ENCODE peak calls at places on chromosomes 1 and 21, in four cellular contexts. W, B, I and C are unnamed samples.

GRCh38 chr1:27968692-27969091 is 8.9 kb downstream of the XKR8 start:
- DNase-seq in W (no peak), B (no peak), I (no peak), C (no peak)

GRCh38 chr21:46095106-46095719 is 2.7 kb upstream of the COL6A2 start:
- DNase-seq in W (no peak), B (no peak), I (no peak), C (no peak)

GRCh38 chr1:57369889-57370288 is 54.0 kb downstream of the DAB1 start:
- DNase-seq in W (no peak), B (no peak), I (no peak), C (no peak)

GRCh38 chr1:156625436-156626078 is 6.3 kb downstream of the HAPLN2 start:
- DNase-seq in W (peak), B (no peak), I (no peak), C (peak)

GRCh38 chr1:228091084-228091483 is 8.6 kb downstream of the ARF1 start:
- DNase-seq in W (no peak), B (no peak), I (no peak), C (no peak)

GRCh38 chr1:114227059-114227458 is 73.4 kb upstream of the SYT6 start:
- DNase-seq in W (no peak), B (no peak), I (no peak), C (no peak)

GRCh38 chr1:165695011-165695410 is 3.4 kb downstream of the ALDH9A1 start:
- DNase-seq in W (no peak), B (no peak), I (no peak), C (no peak)

GRCh38 chr1:110056284-110056680 is 14.2 kb downstream of the ALX3 start:
- DNase-seq in W (no peak), B (no peak), I (no peak), C (no peak)

GRCh38 chr21:21019681-21020080 is 21.5 kb downstream of the NCAM2 start:
- DNase-seq in W (no peak), B (no peak), I (no peak), C (no peak)

GRCh38 chr1:227298532-227299174 is 19.6 kb downstream of the CDC42BPA start:
- DNase-seq in W (no peak), B (no peak), I (no peak), C (no peak)

GRCh38 chr1:100455478-100456072 is 82.4 kb upstream of the GPR88 start:
- DNase-seq in W (no peak), B (no peak), I (no peak), C (no peak)

GRCh38 chr1:177442580-177442979 is 271.8 kb downstream of the BRINP2 start:
- DNase-seq in W (no peak), B (no peak), I (no peak), C (no peak)

GRCh38 chr1:170545476-170545875 is 13.5 kb downstream of the GORAB start:
- DNase-seq in W (no peak), B (no peak), I (no peak), C (no peak)

GRCh38 chr1:243680861-243681260 is 169.2 kb downstream of the AKT3 start:
- DNase-seq in W (no peak), B (no peak), I (no peak), C (no peak)

GRCh38 chr1:151062738-151063371 is 2.7 kb downstream of the MLLT11 start:
- DNase-seq in W (no peak), B (no peak), I (no peak), C (no peak)

GRCh38 chr1:156486421-156487344 is 13.9 kb downstream of the MEF2D start:
- DNase-seq in W (peak), B (no peak), I (no peak), C (no peak)

GRCh38 chr21:34342476-34342875 is 21.3 kb upstream of the KCNE2 start:
- DNase-seq in W (no peak), B (no peak), I (no peak), C (no peak)

GRCh38 chr1:37795340-37796110 is 1.9 kb downstream of the MANEAL start:
- DNase-seq in W (peak), B (no peak), I (no peak), C (peak)

GRCh38 chr1:78483903-78484302 is 6.9 kb upstream of the PTGFR start:
- DNase-seq in W (no peak), B (no peak), I (no peak), C (peak)

GRCh38 chr1:9111957-9112356 is 16.9 kb downstream of the GPR157 start:
- DNase-seq in W (no peak), B (no peak), I (peak), C (no peak)

GRCh38 chr1:185561629-185562028 is 172.6 kb upstream of the HMCN1 start:
- DNase-seq in W (no peak), B (no peak), I (no peak), C (no peak)

GRCh38 chr1:215290018-215290417 is 207.5 kb downstream of the KCNK2 start:
- DNase-seq in W (no peak), B (no peak), I (no peak), C (no peak)

GRCh38 chr1:242546849-242547724 is 22.6 kb upstream of the PLD5 start:
- DNase-seq in W (no peak), B (no peak), I (no peak), C (no peak)

GRCh38 chr1:48048064-48048463 is 50.9 kb upstream of the TRABD2B start:
- DNase-seq in W (no peak), B (no peak), I (no peak), C (no peak)

GRCh38 chr1:156892190-156893047 is 1.1 kb upstream of the PEAR1 start:
- DNase-seq in W (peak), B (no peak), I (peak), C (peak)

GRCh38 chr1:92461364-92462097 is 25.2 kb downstream of the GFI1 start:
- DNase-seq in W (no peak), B (no peak), I (peak), C (no peak)

GRCh38 chr21:34579411-34579810 is 35.5 kb downstream of the RCAN1 start:
- DNase-seq in W (no peak), B (no peak), I (no peak), C (no peak)

GRCh38 chr1:942864-943533 is 16.1 kb downstream of the NOC2L start:
- DNase-seq in W (peak), B (no peak), I (no peak), C (no peak)

GRCh38 chr1:66436378-66437135 is 97.4 kb upstream of the SGIP1 start:
- DNase-seq in W (no peak), B (peak), I (no peak), C (no peak)

GRCh38 chr1:98001764-98002163 is 80.9 kb upstream of the DPYD start:
- DNase-seq in W (no peak), B (no peak), I (no peak), C (no peak)

GRCh38 chr1:27044613-27045091 is 32.0 kb upstream of the TENT5B start:
- DNase-seq in W (peak), B (peak), I (peak), C (peak)

GRCh38 chr1:208821939-208822338 is 577.8 kb upstream of the PLXNA2 start:
- DNase-seq in W (no peak), B (no peak), I (no peak), C (no peak)

GRCh38 chr1:86409416-86410021 is 13.4 kb upstream of the ODF2L start:
- DNase-seq in W (peak), B (no peak), I (peak), C (no peak)

GRCh38 chr1:26094076-26094669 is 17.5 kb upstream of the PDIK1L start:
- DNase-seq in W (peak), B (no peak), I (no peak), C (no peak)

GRCh38 chr1:71014110-71014509 is 33.5 kb downstream of the PTGER3 start:
- DNase-seq in W (no peak), B (no peak), I (no peak), C (no peak)

DNA sequence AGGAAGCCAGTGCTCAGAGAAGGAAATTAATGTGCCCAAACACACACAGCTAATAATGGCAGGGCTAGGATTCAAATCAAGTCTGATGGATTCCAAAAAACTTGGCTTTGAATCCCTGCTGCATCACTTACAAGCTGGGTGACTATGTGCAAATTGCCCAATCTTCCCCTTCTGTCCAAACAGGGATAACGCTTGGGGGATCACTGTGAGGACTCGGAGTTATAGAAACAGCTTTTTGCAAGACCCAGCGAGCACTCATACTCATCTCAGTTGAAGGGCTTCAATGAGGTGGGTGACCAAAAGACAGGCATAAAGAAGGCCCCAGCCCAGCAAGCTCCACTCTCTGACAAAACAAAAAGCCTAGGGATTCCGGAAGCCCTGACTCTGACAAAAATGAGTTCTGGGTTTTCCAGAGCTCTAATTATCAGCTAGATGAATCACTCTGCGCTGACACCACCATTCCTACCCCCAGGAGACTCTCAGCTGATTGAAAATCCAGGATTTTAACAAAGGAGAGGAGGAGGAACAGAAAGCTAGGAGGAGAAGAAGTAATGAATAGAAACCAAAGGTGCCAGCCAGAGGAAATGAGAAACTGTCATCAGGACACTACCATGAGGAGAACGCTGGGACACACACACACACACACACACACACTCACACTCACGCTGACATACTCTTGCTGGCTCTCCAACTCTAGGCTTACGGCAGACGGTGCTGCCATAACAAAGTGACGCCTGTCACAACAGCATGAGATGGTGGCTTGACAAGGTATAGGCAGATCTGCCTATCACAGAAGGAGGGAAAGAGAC is 1.6 kb upstream of the STK40 start:
- DNase-seq in W (no peak), B (no peak), I (no peak), C (no peak)
- TF ChIP-seq SP1 in W (no peak), B (no peak), I (no peak), C (no peak)

GRCh38 chr1:72221811-72222210 is 60.5 kb downstream of the NEGR1 start:
- DNase-seq in W (no peak), B (no peak), I (no peak), C (no peak)

DNA sequence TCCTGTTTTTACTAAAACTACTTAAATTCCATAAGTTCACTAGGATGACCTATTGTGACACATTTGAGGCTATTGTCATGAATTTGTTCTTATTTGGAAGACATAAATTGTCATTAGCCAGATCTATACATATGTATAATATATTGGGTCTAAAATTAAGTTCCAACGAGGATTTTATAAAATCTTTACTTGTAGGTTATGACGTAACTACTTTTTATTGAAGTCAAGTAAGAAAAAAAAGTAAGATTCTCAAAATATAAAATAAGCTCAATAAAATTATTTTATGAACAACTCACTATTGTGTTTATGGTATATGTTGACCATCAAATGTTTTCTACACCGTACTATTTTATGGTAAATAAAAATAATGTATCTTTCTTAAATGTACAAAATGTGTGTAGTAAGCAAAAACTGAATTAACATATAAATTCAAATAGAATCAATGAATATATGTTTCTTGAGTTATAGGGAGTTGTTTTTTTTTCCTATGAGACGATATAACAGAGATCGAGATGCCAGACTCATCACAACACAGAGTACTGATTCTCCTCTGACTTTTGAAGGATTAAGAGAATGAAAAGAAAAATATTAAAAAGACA is 64.1 kb downstream of the NEGR1 start:
- DNase-seq in W (no peak), B (no peak), I (no peak), C (no peak)
- TF ChIP-seq ETV6 in W (no peak), B (no peak), I (no peak), C (no peak)

GRCh38 chr1:178939328-178939727 is 68.5 kb upstream of the ANGPTL1 start:
- DNase-seq in W (no peak), B (no peak), I (no peak), C (no peak)
- TF ChIP-seq SP1 in W (no peak), B (no peak), I (no peak), C (no peak)

GRCh38 chr1:19774180-19774785 is 25.4 kb downstream of the TMCO4 start:
- DNase-seq in W (no peak), B (no peak), I (no peak), C (no peak)

GRCh38 chr1:19773485-19773884 is 26.2 kb downstream of the TMCO4 start:
- DNase-seq in W (no peak), B (no peak), I (no peak), C (no peak)

GRCh38 chr1:19771350-19771749 is 28.4 kb downstream of the TMCO4 start:
- DNase-seq in W (no peak), B (no peak), I (no peak), C (no peak)

GRCh38 chr1:19770436-19771190 is 29.1 kb downstream of the TMCO4 start:
- DNase-seq in W (no peak), B (no peak), I (no peak), C (no peak)

DNA sequence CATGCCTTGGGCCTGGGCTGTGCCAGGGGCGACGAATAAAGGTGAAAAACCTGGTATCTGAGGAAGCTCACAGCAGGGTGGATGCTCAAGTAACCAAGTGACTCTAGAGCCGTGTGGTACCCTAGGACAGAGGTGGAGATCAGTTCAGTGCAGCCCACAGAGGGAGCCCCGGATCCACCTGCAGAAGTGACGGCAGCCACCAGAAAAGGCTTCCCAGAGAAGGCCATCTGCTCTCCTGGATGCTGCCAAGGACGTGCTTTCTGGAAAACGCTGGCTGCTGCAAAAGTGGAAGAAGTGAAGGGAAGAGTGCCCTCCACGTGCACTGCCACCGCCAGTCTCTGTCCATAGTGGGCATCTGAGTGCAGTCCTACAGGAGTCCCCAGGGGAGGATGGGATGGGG is 27.7 kb downstream of the TMCO4 start:
- DNase-seq in W (no peak), B (no peak), I (no peak), C (peak)
- TF ChIP-seq ETV6 in W (no peak), B (no peak), I (no peak), C (no peak)

GRCh38 chr1:34441661-34442060 is 265.0 kb downstream of the C1orf94 start:
- DNase-seq in W (no peak), B (no peak), I (no peak), C (no peak)
- TF ChIP-seq SP1 in W (no peak), B (no peak), I (no peak), C (no peak)

GRCh38 chr1:36530791-36531190 is 48.1 kb upstream of the CSF3R start:
- DNase-seq in W (no peak), B (no peak), I (no peak), C (no peak)
- TF ChIP-seq ETV6 in W (no peak), B (no peak), I (no peak), C (no peak)

DNA sequence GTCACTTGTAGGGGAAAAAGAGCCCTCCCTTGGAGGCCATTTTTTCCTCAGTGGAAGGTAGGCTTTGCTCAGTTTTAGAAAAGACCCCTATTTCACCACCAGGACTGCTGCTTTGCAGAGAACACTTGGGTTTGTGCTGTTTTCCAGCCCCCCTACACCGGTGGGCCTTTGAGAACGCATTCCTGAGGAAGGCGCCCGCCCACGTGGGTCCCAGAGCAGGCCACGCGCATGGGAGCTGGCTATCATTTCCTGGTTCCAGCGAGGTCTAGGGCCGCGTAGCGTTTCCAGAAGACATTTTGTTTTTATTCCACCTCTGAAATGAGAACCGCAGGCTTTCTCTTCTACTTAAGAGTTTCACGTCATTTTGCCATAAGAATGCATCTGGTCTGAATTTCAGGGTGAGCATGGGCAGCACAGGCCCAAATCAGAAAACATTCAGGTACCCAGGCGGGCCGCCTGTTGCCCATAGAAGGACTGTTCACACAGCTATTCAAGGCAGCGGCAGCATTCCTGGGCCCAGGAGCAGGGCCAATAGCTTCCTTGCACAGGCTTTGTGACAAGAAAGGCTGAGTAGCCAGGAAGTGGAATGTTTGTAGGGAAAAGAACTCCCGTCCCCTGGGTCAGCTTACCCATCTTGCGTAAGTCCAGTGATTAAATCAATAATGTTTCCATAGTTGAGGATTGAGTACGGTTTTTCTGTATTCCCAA is 1.3 kb upstream of the KLHL21 start:
- DNase-seq in W (no peak), B (no peak), I (peak), C (peak)
- TF ChIP-seq SP1 in W (peak), B (no peak), I (no peak), C (no peak)